ENCODE peak calls at places on chromosomes 6 and 20, in five cellular contexts. One of them, this sample, is unnamed.

GRCh38 chr6:31265926-31266325 is 6.0 kb downstream of the HLA-C start:
- DNase-seq in pancreas: no peak
- DNase-seq in right lobe of liver: no peak
- DNase-seq in neural crest cell: no peak
- DNase-seq in foreskin fibroblast: no peak
- DNase-seq in this sample: no peak

GRCh38 chr6:42449917-42450313 is 1.8 kb downstream of the TRERF1 start:
- DNase-seq in pancreas: no peak
- DNase-seq in right lobe of liver: no peak
- DNase-seq in neural crest cell: no peak
- DNase-seq in foreskin fibroblast: no peak
- DNase-seq in this sample: no peak

GRCh38 chr20:51871943-51872342 is 69.6 kb upstream of the SALL4 start:
- DNase-seq in pancreas: no peak
- DNase-seq in right lobe of liver: no peak
- DNase-seq in neural crest cell: no peak
- DNase-seq in foreskin fibroblast: no peak
- DNase-seq in this sample: no peak

GRCh38 chr6:44054635-44055559 is 72.4 kb downstream of the MRPL14 start:
- DNase-seq in pancreas: no peak
- DNase-seq in right lobe of liver: peak; percentile 33
- DNase-seq in neural crest cell: no peak
- DNase-seq in foreskin fibroblast: peak; percentile 97
- DNase-seq in this sample: peak; percentile 73

GRCh38 chr20:57627972-57628650 is 7.9 kb upstream of the ZBP1 start:
- DNase-seq in pancreas: no peak
- DNase-seq in right lobe of liver: no peak
- DNase-seq in neural crest cell: no peak
- DNase-seq in foreskin fibroblast: peak; percentile 64
- DNase-seq in this sample: no peak

GRCh38 chr6:162416845-162417537 is 310.6 kb downstream of the PRKN start:
- DNase-seq in pancreas: no peak
- DNase-seq in right lobe of liver: no peak
- DNase-seq in neural crest cell: no peak
- DNase-seq in foreskin fibroblast: no peak
- DNase-seq in this sample: peak; percentile 67

GRCh38 chr6:141123084-141123483 is 1009.6 kb upstream of the GJE1 start:
- DNase-seq in pancreas: no peak
- DNase-seq in right lobe of liver: no peak
- DNase-seq in neural crest cell: no peak
- DNase-seq in foreskin fibroblast: no peak
- DNase-seq in this sample: no peak

GRCh38 chr6:47655719-47656595 is 42.4 kb upstream of the ADGRF4 start:
- DNase-seq in pancreas: no peak
- DNase-seq in right lobe of liver: no peak
- DNase-seq in neural crest cell: no peak
- DNase-seq in foreskin fibroblast: peak; percentile 3
- DNase-seq in this sample: no peak

GRCh38 chr6:163726037-163726695 is 311.6 kb downstream of the QKI start:
- DNase-seq in pancreas: no peak
- DNase-seq in right lobe of liver: no peak
- DNase-seq in neural crest cell: no peak
- DNase-seq in foreskin fibroblast: no peak
- DNase-seq in this sample: no peak
- TF ChIP-seq CTCF in pancreas: no peak
- TF ChIP-seq CTCF in right lobe of liver: no peak
- TF ChIP-seq CTCF in neural crest cell: no peak
- TF ChIP-seq CTCF in foreskin fibroblast: no peak
- TF ChIP-seq CTCF in this sample: no peak

GRCh38 chr6:112274774-112275173 is 20.4 kb upstream of the LAMA4 start:
- DNase-seq in pancreas: no peak
- DNase-seq in right lobe of liver: no peak
- DNase-seq in neural crest cell: no peak
- DNase-seq in foreskin fibroblast: no peak
- DNase-seq in this sample: no peak
- TF ChIP-seq CTCF in pancreas: no peak
- TF ChIP-seq CTCF in right lobe of liver: no peak
- TF ChIP-seq CTCF in neural crest cell: no peak
- TF ChIP-seq CTCF in foreskin fibroblast: no peak
- TF ChIP-seq CTCF in this sample: no peak

GRCh38 chr6:126123226-126123625 is 136.9 kb downstream of the TRMT11 start:
- DNase-seq in pancreas: no peak
- DNase-seq in right lobe of liver: no peak
- DNase-seq in neural crest cell: no peak
- DNase-seq in foreskin fibroblast: no peak
- DNase-seq in this sample: no peak

DNA sequence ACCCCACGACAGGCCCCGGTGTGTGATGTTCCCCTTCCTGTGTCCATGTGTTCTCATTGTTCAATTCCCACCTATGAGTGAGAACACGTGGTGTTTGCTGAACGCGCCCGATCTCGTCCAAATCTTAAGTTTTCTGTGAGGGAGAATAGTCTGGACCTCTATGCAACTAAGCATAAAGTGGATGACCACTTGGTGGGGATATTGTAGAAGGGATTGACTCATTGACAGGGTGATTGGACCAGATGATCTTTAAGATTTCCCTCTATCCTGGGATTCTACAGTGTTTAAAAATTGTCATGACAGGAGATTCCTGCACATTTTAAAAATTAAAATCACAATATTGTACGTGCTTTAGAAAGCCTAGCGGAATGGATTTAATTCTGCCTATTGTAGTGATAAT is 141.3 kb downstream of the TRMT11 start:
- DNase-seq in pancreas: no peak
- DNase-seq in right lobe of liver: no peak
- DNase-seq in neural crest cell: no peak
- DNase-seq in foreskin fibroblast: no peak
- DNase-seq in this sample: no peak
- TF ChIP-seq CTCF in pancreas: no peak
- TF ChIP-seq CTCF in right lobe of liver: no peak
- TF ChIP-seq CTCF in neural crest cell: peak; percentile 22
- TF ChIP-seq CTCF in foreskin fibroblast: no peak
- TF ChIP-seq CTCF in this sample: peak; percentile 22

GRCh38 chr20:50292324-50293243 is 102.0 kb downstream of the CEBPB start:
- DNase-seq in pancreas: peak; percentile 87
- DNase-seq in right lobe of liver: peak; percentile 98
- DNase-seq in neural crest cell: no peak
- DNase-seq in foreskin fibroblast: peak; percentile 97
- DNase-seq in this sample: no peak

GRCh38 chr20:50295762-50296449 is 105.3 kb downstream of the CEBPB start:
- DNase-seq in pancreas: no peak
- DNase-seq in right lobe of liver: peak; percentile 70
- DNase-seq in neural crest cell: no peak
- DNase-seq in foreskin fibroblast: no peak
- DNase-seq in this sample: peak; percentile 87

GRCh38 chr20:50295345-50295744 is 104.7 kb downstream of the CEBPB start:
- DNase-seq in pancreas: no peak
- DNase-seq in right lobe of liver: no peak
- DNase-seq in neural crest cell: no peak
- DNase-seq in foreskin fibroblast: no peak
- DNase-seq in this sample: no peak

GRCh38 chr20:50293244-50294139 is 102.9 kb downstream of the CEBPB start:
- DNase-seq in pancreas: peak; percentile 45
- DNase-seq in right lobe of liver: peak; percentile 60
- DNase-seq in neural crest cell: no peak
- DNase-seq in foreskin fibroblast: no peak
- DNase-seq in this sample: no peak

GRCh38 chr20:50294164-50295088 is 103.8 kb downstream of the CEBPB start:
- DNase-seq in pancreas: peak; percentile 52
- DNase-seq in right lobe of liver: peak; percentile 54
- DNase-seq in neural crest cell: no peak
- DNase-seq in foreskin fibroblast: no peak
- DNase-seq in this sample: no peak
- TF ChIP-seq CTCF in pancreas: no peak
- TF ChIP-seq CTCF in right lobe of liver: no peak
- TF ChIP-seq CTCF in neural crest cell: no peak
- TF ChIP-seq CTCF in foreskin fibroblast: no peak
- TF ChIP-seq CTCF in this sample: no peak

DNA sequence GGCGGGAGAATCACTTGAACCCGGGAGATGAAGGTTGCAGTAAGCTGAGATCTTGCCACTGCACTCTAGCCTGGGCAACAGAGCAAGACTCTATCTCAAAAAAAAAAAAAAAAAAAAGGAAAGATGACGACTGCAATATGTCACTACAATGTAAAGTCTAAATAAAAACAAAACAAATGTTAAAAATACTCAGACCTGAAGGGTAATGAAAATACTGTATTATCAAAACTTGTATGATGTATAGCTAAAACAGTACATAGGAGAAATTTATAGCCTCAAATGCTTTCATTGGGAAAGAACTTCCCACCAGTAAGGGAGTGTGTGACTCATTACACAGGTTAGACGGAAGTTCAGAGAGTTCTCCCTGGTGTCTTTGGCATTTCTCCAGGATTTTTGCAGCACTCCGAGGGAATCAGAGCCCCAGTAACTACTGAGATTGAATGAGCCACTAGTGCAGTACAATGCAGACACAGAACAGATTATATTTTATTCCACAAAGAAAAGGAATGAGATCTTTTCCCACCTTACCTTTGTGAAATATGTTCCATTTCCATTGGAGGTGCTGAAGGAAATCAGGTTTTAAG is 12.5 kb upstream of the RALGAPB start:
- DNase-seq in pancreas: no peak
- DNase-seq in right lobe of liver: no peak
- DNase-seq in neural crest cell: no peak
- DNase-seq in foreskin fibroblast: peak; percentile 62
- DNase-seq in this sample: peak; percentile 57
- TF ChIP-seq CTCF in pancreas: no peak
- TF ChIP-seq CTCF in right lobe of liver: no peak
- TF ChIP-seq CTCF in neural crest cell: no peak
- TF ChIP-seq CTCF in foreskin fibroblast: no peak
- TF ChIP-seq CTCF in this sample: no peak

This sample was measured in SK-N-SH.